ENCODE peak calls at places on chromosomes 13 and 19, in four cellular contexts. L is endothelial cell of umbilical vein, Q is RWPE1, Y is nucleus accumbens. I is an unnamed sample.

GRCh38 chr13:110471833-110472162 is 89.7 kb downstream of the RAB20 start:
- DNase-seq in L (no peak), Q (no peak), Y (peak; percentile 30), I (no peak)

GRCh38 chr19:40314646-40315045 is 29.5 kb upstream of the AKT2 start:
- DNase-seq in L (no peak), Q (no peak), Y (no peak), I (no peak)

GRCh38 chr19:32316034-32316433 is 29.4 kb upstream of the ZNF507 start:
- DNase-seq in L (no peak), Q (no peak), Y (no peak), I (no peak)

GRCh38 chr13:113746143-113746525 is 12.9 kb upstream of the TMEM255B start:
- DNase-seq in L (no peak), Q (no peak), Y (no peak), I (no peak)

GRCh38 chr13:49517461-49517860 is 21.7 kb downstream of the PHF11 start:
- DNase-seq in L (no peak), Q (no peak), Y (peak; percentile 25), I (no peak)

GRCh38 chr19:43527860-43528622 is 1.0 kb upstream of the ETHE1 start:
- DNase-seq in L (no peak), Q (no peak), Y (no peak), I (no peak)

GRCh38 chr13:25232937-25233515 is 54.3 kb downstream of the MTMR6 start:
- DNase-seq in L (peak; percentile 39), Q (peak; percentile 30), Y (no peak), I (no peak)

GRCh38 chr13:64471916-64472315 is 2758.2 kb downstream of the PCDH9 start:
- DNase-seq in L (peak; percentile 66), Q (peak; percentile 9), Y (no peak), I (no peak)

GRCh38 chr19:27767234-27767633 is 1445.7 kb downstream of the UQCRFS1 start:
- DNase-seq in L (no peak), Q (no peak), Y (no peak), I (no peak)

GRCh38 chr13:48400090-48400694 is 12.7 kb downstream of the LPAR6 start:
- DNase-seq in L (no peak), Q (no peak), Y (no peak), I (no peak)

GRCh38 chr19:29831041-29831548 is 19.3 kb downstream of the CCNE1 start:
- DNase-seq in L (peak; percentile 6), Q (no peak), Y (no peak), I (no peak)

GRCh38 chr19:7607874-7608560 is 12.4 kb downstream of the CAMSAP3 start:
- DNase-seq in L (no peak), Q (no peak), Y (no peak), I (no peak)

GRCh38 chr19:19823916-19824315 is 2.4 kb upstream of the ZNF506 start:
- DNase-seq in L (no peak), Q (no peak), Y (no peak), I (no peak)

GRCh38 chr19:52221831-52222375 is 32.1 kb downstream of the PPP2R1A start:
- DNase-seq in L (no peak), Q (no peak), Y (no peak), I (no peak)

GRCh38 chr19:37304190-37304883 is 66.6 kb upstream of the ZNF527 start:
- DNase-seq in L (no peak), Q (no peak), Y (peak; percentile 55), I (peak; percentile 22)

GRCh38 chr13:36815069-36815468 is 4.0 kb upstream of the RFXAP start:
- DNase-seq in L (no peak), Q (no peak), Y (no peak), I (no peak)

GRCh38 chr19:48627211-48627864 is 8.0 kb downstream of the SPHK2 start:
- DNase-seq in L (no peak), Q (no peak), Y (no peak), I (no peak)

GRCh38 chr13:99624936-99625540 is 123.8 kb downstream of the TM9SF2 start:
- DNase-seq in L (no peak), Q (no peak), Y (no peak), I (no peak)

GRCh38 chr19:47512183-47512947 is 2.5 kb downstream of the NAPA start:
- DNase-seq in L (no peak), Q (no peak), Y (no peak), I (no peak)

GRCh38 chr19:7505682-7506384 is 10.1 kb upstream of the ZNF358 start:
- DNase-seq in L (no peak), Q (peak; percentile 81), Y (no peak), I (no peak)

GRCh38 chr13:77521595-77522367 is 13.7 kb upstream of the SCEL start:
- DNase-seq in L (peak; percentile 58), Q (peak; percentile 69), Y (no peak), I (no peak)

GRCh38 chr19:53824134-53824611 is at the start of gene NLRP12:
- DNase-seq in L (no peak), Q (no peak), Y (no peak), I (no peak)

I was measured in occipital lobe.